ENCODE peak calls at places on chromosomes 11 and 22, in five cellular contexts. A is testis; Z is IMR-90; I is A549; O is CD4-positive, alpha-beta memory T cell. P is an unnamed sample. For H3K4me1, the result is how much of the 10 kb centered on the place peaks cover.

GRCh38 chr22:40534379-40535188 is 101.9 kb downstream of the MRTFA start:
- DNase-seq in A (peak), Z (peak), I (no peak), O (no peak), P (peak)

GRCh38 chr22:38292694-38293093 is 19.9 kb upstream of the TMEM184B start:
- DNase-seq in A (no peak), Z (no peak), I (no peak), O (no peak), P (no peak)

GRCh38 chr11:36292311-36292722 is 3.1 kb upstream of the COMMD9 start:
- DNase-seq in A (no peak), Z (peak), I (peak), O (peak), P (peak)

GRCh38 chr11:92227233-92227593 is 2.6 kb downstream of the FAT3 start:
- DNase-seq in A (no peak), Z (no peak), I (no peak), O (no peak), P (no peak)

GRCh38 chr11:113542420-113542819 is 67.2 kb upstream of the DRD2 start:
- DNase-seq in A (no peak), Z (no peak), I (no peak), O (no peak), P (no peak)

GRCh38 chr11:2569731-2570210 is 125.0 kb downstream of the KCNQ1 start:
- DNase-seq in A (no peak), Z (no peak), I (no peak), O (no peak), P (no peak)

GRCh38 chr11:87298155-87298554 is 260.4 kb downstream of the TMEM135 start:
- DNase-seq in A (no peak), Z (no peak), I (no peak), O (no peak), P (no peak)

GRCh38 chr22:40041738-40042137 is 47.0 kb downstream of the FAM83F start:
- DNase-seq in A (no peak), Z (no peak), I (no peak), O (no peak), P (no peak)

GRCh38 chr11:78664606-78665005 is 89.9 kb upstream of the NARS2 start:
- DNase-seq in A (no peak), Z (peak), I (no peak), O (no peak), P (no peak)

GRCh38 chr11:88849368-88849767 is 216.4 kb downstream of the GRM5 start:
- DNase-seq in A (no peak), Z (peak), I (no peak), O (no peak), P (no peak)

GRCh38 chr11:32891657-32892354 is 805 bp upstream of the QSER1 start:
- DNase-seq in A (peak), Z (no peak), I (peak), O (no peak), P (no peak)

GRCh38 chr22:17118342-17118741 is 2.8 kb downstream of the TMEM121B start:
- DNase-seq in A (no peak), Z (no peak), I (no peak), O (no peak), P (no peak)

GRCh38 chr22:17116931-17117330 is 4.2 kb downstream of the TMEM121B start:
- DNase-seq in A (no peak), Z (no peak), I (no peak), O (no peak), P (no peak)

GRCh38 chr22:17117890-17118289 is 3.3 kb downstream of the TMEM121B start:
- DNase-seq in A (no peak), Z (no peak), I (no peak), O (peak), P (no peak)

GRCh38 chr22:17115927-17116326 is 5.2 kb downstream of the TMEM121B start:
- DNase-seq in A (no peak), Z (no peak), I (no peak), O (no peak), P (no peak)

DNA sequence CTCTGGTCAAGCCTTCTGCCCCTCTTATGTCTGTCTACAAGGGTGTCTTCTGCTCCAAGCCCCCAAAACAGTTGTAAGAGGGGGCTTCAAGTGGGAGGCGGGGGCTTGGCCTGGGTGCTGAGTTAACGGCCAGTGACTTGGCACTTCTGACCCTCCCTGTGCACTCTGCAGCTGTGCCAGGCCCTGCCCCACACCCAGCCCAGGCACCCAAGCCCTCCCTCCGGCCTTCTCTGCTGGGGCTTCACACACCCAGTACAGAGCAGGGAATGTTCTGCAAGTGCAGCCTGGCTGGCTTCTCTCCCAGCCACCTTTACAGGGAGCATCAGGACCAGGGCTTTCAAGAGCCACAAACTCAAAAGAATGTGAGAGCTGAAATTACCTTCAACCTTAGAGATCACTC is 3.8 kb downstream of the TMEM121B start:
- DNase-seq in A (no peak), Z (no peak), I (no peak), O (no peak), P (no peak)
- H3K27ac ChIP-seq in A (no peak), Z (no peak), I (no peak), O (no peak), P (no peak)

GRCh38 chr11:48019230-48019584 is 38.8 kb downstream of the PTPRJ start:
- DNase-seq in A (no peak), Z (no peak), I (no peak), O (no peak), P (no peak)
- H3K4me1 ChIP-seq in A (under half), Z (under half), I (half or more), O (half or more), P (under half)

DNA sequence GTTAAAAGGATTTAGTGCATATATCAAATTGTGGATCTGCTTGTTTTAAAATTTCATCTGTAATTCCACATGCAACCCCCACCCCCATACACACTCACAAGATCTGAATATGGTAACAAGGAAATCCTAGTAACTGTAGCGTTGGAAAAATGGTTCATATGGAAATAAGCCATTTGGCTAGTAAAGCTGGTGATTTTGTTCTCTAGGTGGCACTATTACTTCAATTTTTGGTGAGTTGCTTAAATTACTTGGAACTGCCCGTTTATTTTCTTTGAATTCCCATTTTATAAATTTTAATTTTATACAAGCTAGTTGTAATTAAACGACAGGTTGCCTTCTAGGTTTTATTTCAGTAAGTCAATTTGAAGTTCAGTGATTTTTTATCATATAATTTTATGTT is 5.3 kb downstream of the BDNF start:
- DNase-seq in A (no peak), Z (no peak), I (no peak), O (no peak), P (peak)
- H3K4me3 ChIP-seq in A (no peak), Z (peak), I (no peak), O (no peak), P (no peak)

GRCh38 chr11:128549256-128549944 is 38.0 kb downstream of the ETS1 start:
- DNase-seq in A (peak), Z (no peak), I (no peak), O (no peak), P (no peak)

GRCh38 chr11:128548655-128549255 is 38.6 kb downstream of the ETS1 start:
- DNase-seq in A (peak), Z (peak), I (no peak), O (no peak), P (no peak)

GRCh38 chr11:128550967-128551522 is 36.3 kb downstream of the ETS1 start:
- DNase-seq in A (no peak), Z (no peak), I (no peak), O (no peak), P (no peak)

GRCh38 chr11:128550261-128550821 is 37.0 kb downstream of the ETS1 start:
- DNase-seq in A (no peak), Z (no peak), I (no peak), O (no peak), P (no peak)

DNA sequence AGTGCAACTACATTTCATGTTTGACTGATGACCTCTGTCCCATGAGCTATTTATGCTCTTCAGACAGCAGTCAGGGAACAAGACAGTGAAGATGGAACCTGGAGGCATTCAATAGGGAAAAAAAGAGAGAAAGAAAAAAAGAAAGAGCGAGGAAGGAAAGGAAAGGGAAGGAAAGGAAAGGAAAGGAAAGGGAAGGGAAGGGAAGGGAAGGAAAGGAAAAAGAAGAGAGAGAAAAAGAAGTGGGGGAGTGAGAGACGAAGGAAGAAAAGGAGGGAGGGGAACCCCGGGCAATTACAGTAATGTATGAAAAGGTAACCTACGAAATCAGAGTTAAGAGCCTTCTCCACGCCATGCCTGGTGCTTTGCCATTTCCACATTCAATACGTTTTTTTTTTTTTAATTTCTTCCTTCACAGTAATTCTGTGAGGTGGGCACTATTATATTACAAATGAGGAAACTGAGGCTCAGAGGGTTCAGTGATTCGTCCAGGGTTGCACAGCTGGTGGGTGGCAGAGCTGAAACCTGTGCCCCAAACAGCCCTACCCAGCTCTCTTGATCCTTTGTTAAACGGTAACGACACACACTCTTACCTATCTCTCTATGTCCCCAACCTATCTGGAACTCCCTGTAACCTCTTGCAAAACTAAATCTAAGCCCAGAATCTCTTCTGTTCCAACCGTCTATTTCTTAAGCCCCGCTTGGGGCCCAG is 39.3 kb downstream of the ETS1 start:
- DNase-seq in A (no peak), Z (no peak), I (no peak), O (no peak), P (no peak)
- H3K27ac ChIP-seq in A (peak), Z (no peak), I (no peak), O (peak), P (no peak)

DNA sequence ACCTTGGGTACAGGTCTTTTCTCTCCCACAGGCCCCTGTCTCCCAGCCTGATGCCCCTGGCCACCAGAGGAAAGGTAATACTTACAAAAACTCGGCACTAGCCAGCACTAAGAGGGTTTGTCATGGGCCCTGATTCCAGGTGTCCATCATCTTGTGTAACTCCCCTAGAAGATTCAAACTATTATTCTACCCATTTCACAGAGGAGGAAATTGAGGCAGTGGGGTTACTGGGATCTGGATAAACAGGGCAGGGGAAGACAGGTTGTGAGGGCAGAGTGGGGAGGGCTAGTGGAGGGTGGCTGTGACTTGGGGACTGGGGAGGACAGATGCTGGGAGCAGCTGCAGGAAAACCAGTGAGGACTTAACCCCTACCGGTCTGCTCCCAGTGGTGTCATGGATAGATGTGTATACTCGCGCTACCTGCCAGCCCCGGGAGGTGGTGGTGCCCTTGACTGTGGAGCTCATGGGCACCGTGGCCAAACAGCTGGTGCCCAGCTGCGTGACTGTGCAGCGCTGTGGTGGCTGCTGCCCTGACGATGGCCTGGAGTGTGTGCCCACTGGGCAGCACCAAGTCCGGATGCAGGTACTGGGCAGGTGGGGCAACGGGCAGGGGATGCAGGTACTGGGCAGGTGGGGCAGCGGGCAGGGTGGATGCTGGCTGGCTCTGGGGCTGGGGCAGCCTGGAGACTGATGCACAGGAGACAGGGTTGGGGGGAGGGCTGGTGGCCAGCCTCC is 1.2 kb downstream of the VEGFB start:
- DNase-seq in A (no peak), Z (no peak), I (no peak), O (no peak), P (no peak)
- H3K4me1 ChIP-seq in A (under half), Z (under half), I (under half), O (under half), P (under half)

DNA sequence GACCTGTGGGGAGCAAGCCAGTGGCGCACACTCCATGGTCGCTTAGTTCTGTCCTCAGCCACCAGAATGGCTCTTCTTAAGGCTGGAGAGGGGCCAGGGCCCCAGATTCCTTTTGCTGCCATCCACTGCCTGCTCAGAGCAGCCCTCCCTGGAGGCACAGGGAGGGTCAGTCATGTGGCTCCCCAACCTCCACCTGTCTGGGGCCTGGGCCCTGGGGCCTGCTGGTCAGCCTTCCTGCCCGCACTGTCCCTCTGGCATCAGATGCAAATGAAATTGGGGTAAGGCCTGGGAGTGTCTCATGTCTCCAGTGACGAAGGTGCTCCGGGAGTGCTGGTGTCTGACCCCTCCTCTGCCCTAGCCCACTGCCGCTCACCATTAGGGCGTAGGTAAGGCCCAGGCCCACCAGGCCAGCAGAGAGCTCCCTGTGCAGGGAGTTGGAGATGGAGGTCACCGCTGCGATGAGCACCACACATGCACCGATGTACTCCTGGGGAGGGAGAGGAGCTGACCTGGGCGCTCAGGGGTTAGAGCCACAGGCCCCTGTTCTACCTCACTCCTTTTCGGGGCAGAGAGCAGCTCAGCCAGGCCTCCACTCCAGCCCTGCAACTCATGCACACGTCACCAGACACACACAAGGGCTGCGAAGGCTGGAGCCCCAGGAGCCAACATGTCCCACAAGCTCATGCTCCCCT is 9.0 kb upstream of the KCNJ11 start:
- DNase-seq in A (no peak), Z (no peak), I (no peak), O (no peak), P (no peak)
- H3K4me3 ChIP-seq in A (no peak), Z (no peak), I (no peak), O (no peak), P (no peak)

GRCh38 chr11:68810164-68810563 is 31.6 kb downstream of the CPT1A start:
- DNase-seq in A (peak), Z (no peak), I (no peak), O (no peak), P (no peak)
- H3K27ac ChIP-seq in A (no peak), Z (no peak), I (no peak), O (no peak), P (no peak)

DNA sequence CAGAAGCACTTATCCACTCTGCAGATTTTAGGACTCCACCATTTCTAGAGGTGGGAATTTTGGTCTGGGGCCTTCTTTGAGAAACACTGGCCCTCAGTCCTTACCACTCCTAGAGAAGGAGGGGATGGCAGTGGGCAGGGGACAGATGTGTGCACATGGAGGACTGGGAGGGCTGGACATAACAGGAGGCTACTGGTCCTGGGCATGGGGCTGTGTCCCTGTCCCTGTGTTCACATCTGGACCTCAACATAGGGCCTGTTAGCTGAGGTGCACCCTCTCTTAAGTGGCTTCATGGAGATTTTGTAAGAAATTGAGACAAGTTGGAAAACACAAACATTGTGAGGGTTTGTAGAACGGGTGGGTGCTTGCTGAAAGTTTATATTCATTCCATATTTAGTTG is 103.4 kb downstream of the ATXN10 start:
- DNase-seq in A (no peak), Z (no peak), I (no peak), O (no peak), P (no peak)
- H3K4me1 ChIP-seq in A (under half), Z (under half), I (half or more), O (under half), P (under half)

DNA sequence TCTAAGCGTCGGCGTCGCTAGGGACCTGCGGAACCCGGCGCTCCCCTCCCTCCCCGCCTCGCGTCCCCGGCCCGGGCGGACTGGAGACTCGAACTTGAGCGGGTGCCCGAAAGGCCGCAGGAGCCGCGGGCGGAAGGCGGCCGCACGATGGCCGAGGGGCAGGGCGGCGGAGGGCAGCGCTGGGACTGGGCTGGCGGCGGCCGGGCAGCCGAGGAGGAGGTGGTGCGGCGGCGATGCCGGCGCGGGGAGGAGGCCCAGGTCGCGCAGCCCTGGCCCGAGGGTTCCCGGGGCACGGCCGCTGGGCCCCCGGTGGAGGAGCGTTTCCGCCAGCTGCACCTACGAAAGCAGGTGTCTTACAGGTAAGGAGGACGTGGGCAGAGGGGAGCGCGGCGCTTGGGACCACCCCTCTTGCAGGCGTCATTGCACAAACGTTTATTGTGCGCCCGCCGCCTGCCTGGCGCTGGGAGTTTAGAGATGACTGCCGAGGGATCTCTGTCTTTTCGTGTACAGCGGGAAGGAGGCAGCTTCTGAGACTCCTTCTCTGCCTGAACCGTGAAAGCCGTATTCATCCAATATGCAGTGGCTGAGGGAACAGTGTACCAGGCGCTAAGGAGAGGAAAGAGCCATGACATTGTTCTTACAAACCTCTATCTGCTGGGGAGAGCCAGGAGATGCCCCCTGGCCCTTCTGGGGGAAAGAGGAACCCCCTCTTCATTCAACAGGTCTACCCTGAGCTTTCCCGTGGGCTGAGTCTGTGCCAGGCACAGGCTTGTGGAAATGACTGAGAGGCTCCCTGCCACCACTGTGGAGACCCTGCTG is 13.9 kb upstream of the DGKZ start:
- DNase-seq in A (no peak), Z (no peak), I (no peak), O (peak), P (no peak)
- H3K4me3 ChIP-seq in A (peak), Z (peak), I (peak), O (peak), P (peak)

GRCh38 chr11:47328449-47329390 is 23.8 kb downstream of the MYBPC3 start:
- DNase-seq in A (no peak), Z (no peak), I (no peak), O (no peak), P (no peak)

GRCh38 chr11:47331454-47332302 is 20.8 kb downstream of the MYBPC3 start:
- DNase-seq in A (no peak), Z (no peak), I (no peak), O (no peak), P (peak)

GRCh38 chr11:47329431-47329993 is 23.0 kb downstream of the MYBPC3 start:
- DNase-seq in A (no peak), Z (no peak), I (no peak), O (no peak), P (peak)

GRCh38 chr11:47332303-47332711 is 20.2 kb downstream of the MYBPC3 start:
- DNase-seq in A (no peak), Z (no peak), I (no peak), O (no peak), P (peak)

GRCh38 chr11:47330002-47330911 is 22.2 kb downstream of the MYBPC3 start:
- DNase-seq in A (no peak), Z (peak), I (no peak), O (no peak), P (no peak)
- H3K27ac ChIP-seq in A (no peak), Z (no peak), I (no peak), O (no peak), P (no peak)